ENCODE peak calls at places on chromosomes 12 and 14, in eight cellular contexts. J, D, W, E, P, M, T and G are unnamed samples.
A peak's percentile ranks its signal among the peaks of the same experiment; 100 is the strongest.

GRCh38 chr12:101697930-101698781 is 716 bp downstream of the CHPT1 start:
- DNase-seq in J (peak; percentile 20), D (peak; percentile 22), W (peak; percentile 51), E (peak; percentile 64), P (no peak), M (peak; percentile 82), T (peak; percentile 52), G (no peak)

GRCh38 chr12:130826151-130826801 is 12.8 kb downstream of the STX2 start:
- DNase-seq in J (no peak), D (peak; percentile 33), W (peak; percentile 49), E (no peak), P (peak; percentile 85), M (no peak), T (peak; percentile 87), G (no peak)

GRCh38 chr14:34872822-34873590 is 2.2 kb downstream of the BAZ1A start:
- DNase-seq in J (no peak), D (peak; percentile 90), W (peak; percentile 74), E (no peak), P (no peak), M (peak; percentile 70), T (no peak), G (no peak)

GRCh38 chr14:49989980-49990379 is 97.1 kb downstream of the ARF6 start:
- DNase-seq in J (no peak), D (no peak), W (no peak), E (no peak), P (no peak), M (no peak), T (no peak), G (no peak)

GRCh38 chr12:70745066-70745465 is 107.8 kb upstream of the PTPRB start:
- DNase-seq in J (no peak), D (no peak), W (no peak), E (no peak), P (no peak), M (no peak), T (no peak), G (no peak)

GRCh38 chr14:46574236-46574970 is 77.2 kb downstream of the RPL10L start:
- DNase-seq in J (no peak), D (no peak), W (no peak), E (no peak), P (no peak), M (no peak), T (no peak), G (no peak)

GRCh38 chr12:115383668-115384067 is 699.7 kb upstream of the TBX3 start:
- DNase-seq in J (no peak), D (no peak), W (no peak), E (peak; percentile 49), P (no peak), M (no peak), T (no peak), G (peak; percentile 83)

GRCh38 chr12:117671734-117672133 is 297.1 kb downstream of the KSR2 start:
- DNase-seq in J (no peak), D (peak; percentile 5), W (no peak), E (no peak), P (peak; percentile 55), M (no peak), T (peak; percentile 79), G (no peak)

GRCh38 chr12:92145481-92145730 is 240 bp downstream of the BTG1 start:
- DNase-seq in J (peak; percentile 22), D (no peak), W (no peak), E (no peak), P (no peak), M (no peak), T (no peak), G (no peak)

GRCh38 chr12:30794591-30795409 is 40.0 kb upstream of the CAPRIN2 start:
- DNase-seq in J (no peak), D (peak; percentile 67), W (no peak), E (no peak), P (no peak), M (no peak), T (no peak), G (no peak)

GRCh38 chr12:58639323-58639934 is 280.9 kb downstream of the LRIG3 start:
- DNase-seq in J (no peak), D (no peak), W (no peak), E (no peak), P (no peak), M (no peak), T (no peak), G (no peak)

GRCh38 chr14:70555890-70556289 is 21.1 kb upstream of the ADAM20 start:
- DNase-seq in J (no peak), D (no peak), W (no peak), E (no peak), P (no peak), M (no peak), T (no peak), G (no peak)

GRCh38 chr14:72629534-72629933 is 264.4 kb downstream of the DPF3 start:
- DNase-seq in J (no peak), D (no peak), W (no peak), E (no peak), P (no peak), M (no peak), T (no peak), G (peak; percentile 80)

GRCh38 chr14:35365130-35366047 is 39.2 kb downstream of the NFKBIA start:
- DNase-seq in J (no peak), D (peak; percentile 98), W (peak; percentile 81), E (peak; percentile 65), P (no peak), M (peak; percentile 92), T (peak; percentile 36), G (peak; percentile 95)

GRCh38 chr14:58777541-58777979 is 139.8 kb downstream of the DACT1 start:
- DNase-seq in J (no peak), D (no peak), W (no peak), E (no peak), P (no peak), M (no peak), T (no peak), G (no peak)

GRCh38 chr12:39813776-39814175 is 194.2 kb upstream of the ABCD2 start:
- DNase-seq in J (no peak), D (no peak), W (no peak), E (no peak), P (no peak), M (no peak), T (no peak), G (no peak)

GRCh38 chr12:503111-503761 is 43.5 kb downstream of the B4GALNT3 start:
- DNase-seq in J (no peak), D (no peak), W (no peak), E (peak; percentile 84), P (no peak), M (no peak), T (no peak), G (no peak)

GRCh38 chr14:36805116-36805515 is 143.5 kb downstream of the PAX9 start:
- DNase-seq in J (no peak), D (no peak), W (no peak), E (no peak), P (no peak), M (no peak), T (no peak), G (no peak)

GRCh38 chr14:38623661-38624060 is 367.8 kb upstream of the CLEC14A start:
- DNase-seq in J (no peak), D (no peak), W (no peak), E (no peak), P (no peak), M (no peak), T (no peak), G (no peak)

GRCh38 chr14:69531135-69531534 is 43.5 kb downstream of the CCDC177 start:
- DNase-seq in J (no peak), D (no peak), W (no peak), E (no peak), P (no peak), M (no peak), T (no peak), G (no peak)

GRCh38 chr12:102481705-102482104 is 1.3 kb upstream of the IGF1 start:
- DNase-seq in J (no peak), D (no peak), W (no peak), E (no peak), P (no peak), M (no peak), T (no peak), G (no peak)

DNA sequence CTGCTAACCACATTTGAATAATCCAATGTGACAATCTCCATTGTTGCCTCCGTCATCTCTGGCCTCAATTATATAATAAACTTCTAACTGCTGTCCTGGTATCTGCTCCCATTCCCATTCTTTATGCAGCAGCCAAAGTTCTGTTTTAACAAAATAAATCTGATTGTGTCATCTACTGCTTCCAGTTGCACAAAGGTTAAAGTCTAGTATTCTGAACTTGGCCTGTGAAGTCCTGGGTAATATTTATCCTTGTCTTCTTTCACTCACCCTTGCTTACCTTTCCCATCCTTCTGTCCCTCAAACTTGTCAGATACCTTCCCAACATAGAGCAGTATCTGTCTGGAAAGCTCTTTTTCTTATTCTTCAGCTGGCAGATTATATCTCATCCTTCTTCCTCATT is 19.3 kb upstream of the STRAP start:
- DNase-seq in J (no peak), D (peak; percentile 62), W (no peak), E (no peak), P (no peak), M (no peak), T (no peak), G (no peak)
- H3K27me3 ChIP-seq in J (no peaks in the 10 kb centered on the region), D (no peaks in the 10 kb centered on the region), W (no peaks in the 10 kb centered on the region), E (no peaks in the 10 kb centered on the region), P (no peaks in the 10 kb centered on the region), M (no peaks in the 10 kb centered on the region), T (no peaks in the 10 kb centered on the region), G (no peaks in the 10 kb centered on the region)

DNA sequence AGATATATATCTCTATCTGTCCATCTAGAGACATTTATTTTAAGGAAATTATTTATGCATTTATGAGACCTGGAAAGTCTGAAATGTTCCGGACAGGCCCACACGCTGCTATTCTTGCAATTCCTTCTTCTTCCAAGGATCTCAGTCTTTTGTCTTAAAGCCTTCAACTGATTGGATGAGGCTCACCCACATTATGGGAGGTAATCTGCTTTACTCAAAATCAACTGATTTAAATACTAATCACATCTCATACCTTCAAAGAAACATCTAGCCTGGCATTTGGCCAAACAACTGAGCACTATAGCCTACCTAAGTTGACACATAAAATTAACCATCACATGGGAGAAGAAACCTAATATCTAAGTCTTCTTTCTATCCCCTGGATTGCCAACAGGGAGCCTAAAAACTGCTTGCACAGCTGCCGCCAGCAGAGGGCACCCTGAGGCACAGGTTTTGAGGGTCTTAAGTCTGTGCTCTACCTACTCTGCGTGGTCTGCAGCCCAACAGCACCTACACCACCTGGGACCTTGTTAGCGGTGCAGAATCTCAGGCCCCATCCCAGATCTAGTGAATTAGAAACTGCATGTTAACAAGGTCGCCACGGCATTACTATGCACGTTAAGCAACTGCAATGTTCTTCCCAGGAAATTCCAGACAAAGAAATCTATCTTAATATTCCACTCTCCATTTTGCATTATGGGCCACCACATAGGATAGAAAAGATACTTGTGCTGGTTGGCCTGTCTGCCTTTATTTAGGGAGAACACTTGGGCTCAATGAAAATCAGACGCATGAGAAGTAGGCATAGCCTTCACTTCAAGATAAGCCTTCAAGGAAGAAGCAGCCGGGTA is 249.7 kb downstream of the FOXG1 start:
- DNase-seq in J (no peak), D (peak; percentile 78), W (peak; percentile 22), E (no peak), P (peak; percentile 7), M (no peak), T (peak; percentile 8), G (no peak)
- TF ChIP-seq EP300 in J (no peak), D (no peak), W (no peak), E (no peak), P (no peak), M (no peak), T (no peak), G (no peak)

GRCh38 chr12:89928467-89928866 is 219.8 kb upstream of the ATP2B1 start:
- DNase-seq in J (no peak), D (no peak), W (no peak), E (no peak), P (no peak), M (no peak), T (no peak), G (no peak)
- H3K27me3 ChIP-seq in J (no peaks in the 10 kb centered on the region), D (no peaks in the 10 kb centered on the region), W (no peaks in the 10 kb centered on the region), E (no peaks in the 10 kb centered on the region), P (no peaks in the 10 kb centered on the region), M (no peaks in the 10 kb centered on the region), T (no peaks in the 10 kb centered on the region), G (no peaks in the 10 kb centered on the region)

GRCh38 chr12:47942327-47943230 is 20.8 kb upstream of the TMEM106C start:
- DNase-seq in J (no peak), D (peak; percentile 6), W (no peak), E (peak; percentile 55), P (peak; percentile 86), M (peak; percentile 58), T (peak; percentile 60), G (no peak)
- TF ChIP-seq EP300 in J (no peak), D (no peak), W (no peak), E (no peak), P (no peak), M (no peak), T (no peak), G (no peak)